ENCODE peak calls at places on chromosomes 11 and 22, in seven cellular contexts. A is GM12891, N is K562, B is SK-N-SH, O is HepG2, X is GM12878, U is H1. V is an unnamed sample.
A peak's percentile ranks its signal among the peaks of the same experiment; 100 is the strongest.

GRCh38 chr11:121152764-121153163 is 51.7 kb downstream of the TECTA start:
- DNase-seq in A (no peak), N (peak; percentile 3), B (no peak), O (no peak), X (no peak), U (no peak), V (no peak)

GRCh38 chr11:72758304-72758689 is 6.1 kb upstream of the ARAP1 start:
- DNase-seq in A (no peak), N (peak; percentile 64), B (no peak), O (no peak), X (no peak), U (no peak), V (no peak)

GRCh38 chr22:47396105-47396504 is 633.7 kb downstream of the TBC1D22A start:
- DNase-seq in A (no peak), N (no peak), B (no peak), O (no peak), X (no peak), U (no peak), V (no peak)

GRCh38 chr22:26725012-26725676 is 67.8 kb downstream of the MIAT start:
- DNase-seq in A (no peak), N (no peak), B (no peak), O (no peak), X (no peak), U (no peak), V (no peak)

GRCh38 chr11:64643927-64644326 is 52.9 kb downstream of the SLC22A12 start:
- DNase-seq in A (no peak), N (no peak), B (no peak), O (no peak), X (no peak), U (no peak), V (no peak)

GRCh38 chr11:19232910-19233503 is 7.7 kb downstream of the E2F8 start:
- DNase-seq in A (no peak), N (no peak), B (no peak), O (no peak), X (no peak), U (no peak), V (no peak)

GRCh38 chr11:111555255-111555654 is 14.7 kb downstream of the LAYN start:
- DNase-seq in A (no peak), N (no peak), B (no peak), O (no peak), X (no peak), U (no peak), V (no peak)

GRCh38 chr22:35630891-35631290 is 13.8 kb upstream of the MB start:
- DNase-seq in A (no peak), N (no peak), B (no peak), O (no peak), X (no peak), U (no peak), V (no peak)

GRCh38 chr11:24598636-24599035 is 101.8 kb downstream of the LUZP2 start:
- DNase-seq in A (no peak), N (no peak), B (peak; percentile 12), O (no peak), X (no peak), U (no peak), V (no peak)
- TF ChIP-seq TAF1 in A (no peak), N (no peak), B (no peak), O (no peak), X (no peak), U (no peak), V (no peak)

DNA sequence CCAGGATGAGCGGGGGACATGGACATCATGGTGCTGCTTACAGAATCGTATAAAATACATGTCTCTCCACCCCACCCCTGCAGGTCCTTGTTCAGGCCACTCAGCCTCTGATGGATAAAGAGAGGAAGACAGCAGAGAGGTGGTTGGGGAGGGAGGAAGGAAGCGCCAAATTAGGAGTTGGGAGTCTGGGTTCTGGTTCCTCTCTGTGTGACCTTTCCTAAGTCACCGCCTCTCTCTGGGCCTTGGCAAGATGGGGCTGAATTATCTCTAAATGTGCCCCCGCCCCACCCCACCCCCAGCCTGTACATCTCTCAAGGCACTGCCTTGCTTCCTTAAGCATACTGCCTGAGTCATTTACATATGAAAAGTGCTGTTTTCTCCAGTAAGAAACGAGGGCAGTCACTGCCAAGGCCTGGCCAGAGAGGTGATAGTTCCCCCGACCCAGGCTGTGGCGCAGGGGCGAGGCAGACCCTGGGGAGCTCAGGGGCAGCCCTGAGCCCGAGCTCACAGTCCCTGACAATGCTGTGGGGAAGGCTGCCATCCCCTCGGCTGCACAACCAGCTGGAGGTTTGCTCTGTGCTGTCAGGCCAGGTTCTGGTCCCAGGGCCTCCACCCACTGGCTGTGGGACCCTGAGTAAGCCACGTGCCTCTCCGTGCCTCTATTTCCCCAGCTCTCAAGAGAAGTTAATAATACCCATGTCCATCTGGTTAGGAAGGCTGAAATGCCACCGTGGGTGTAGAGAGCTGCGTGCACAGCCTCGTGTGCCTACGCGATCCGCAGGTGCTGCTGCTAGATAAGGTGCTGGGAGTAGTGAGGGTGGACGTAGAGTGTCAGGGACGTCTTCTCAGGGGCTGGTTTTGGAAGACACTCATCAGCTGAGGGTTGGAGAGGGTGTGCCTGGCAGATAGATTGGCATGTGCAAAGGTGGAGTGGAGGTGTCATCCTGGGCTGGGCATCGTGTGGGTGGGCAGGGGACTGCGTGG is 55.3 kb downstream of the CACNA1I start:
- DNase-seq in A (no peak), N (peak; percentile 84), B (no peak), O (no peak), X (no peak), U (no peak), V (no peak)
- TF ChIP-seq TAF1 in A (no peak), N (peak; percentile 14), B (no peak), O (no peak), X (no peak), U (no peak), V (no peak)

GRCh38 chr11:9861860-9862725 is 198.2 kb downstream of the SWAP70 start:
- DNase-seq in A (peak; percentile 21), N (peak; percentile 79), B (peak; percentile 52), O (peak; percentile 64), X (peak; percentile 31), U (no peak), V (peak; percentile 29)

GRCh38 chr11:9858218-9858617 is 194.3 kb downstream of the SWAP70 start:
- DNase-seq in A (no peak), N (no peak), B (peak; percentile 6), O (peak; percentile 23), X (no peak), U (no peak), V (no peak)

GRCh38 chr11:9858822-9859221 is 194.9 kb downstream of the SWAP70 start:
- DNase-seq in A (no peak), N (peak; percentile 24), B (peak; percentile 36), O (peak; percentile 37), X (no peak), U (no peak), V (no peak)

GRCh38 chr11:9862981-9863380 is 199.1 kb downstream of the SWAP70 start:
- DNase-seq in A (no peak), N (no peak), B (no peak), O (no peak), X (no peak), U (no peak), V (no peak)

GRCh38 chr11:9859491-9860305 is 195.8 kb downstream of the SWAP70 start:
- DNase-seq in A (no peak), N (no peak), B (no peak), O (no peak), X (no peak), U (no peak), V (no peak)
- TF ChIP-seq TAF1 in A (no peak), N (no peak), B (no peak), O (no peak), X (no peak), U (no peak), V (no peak)

DNA sequence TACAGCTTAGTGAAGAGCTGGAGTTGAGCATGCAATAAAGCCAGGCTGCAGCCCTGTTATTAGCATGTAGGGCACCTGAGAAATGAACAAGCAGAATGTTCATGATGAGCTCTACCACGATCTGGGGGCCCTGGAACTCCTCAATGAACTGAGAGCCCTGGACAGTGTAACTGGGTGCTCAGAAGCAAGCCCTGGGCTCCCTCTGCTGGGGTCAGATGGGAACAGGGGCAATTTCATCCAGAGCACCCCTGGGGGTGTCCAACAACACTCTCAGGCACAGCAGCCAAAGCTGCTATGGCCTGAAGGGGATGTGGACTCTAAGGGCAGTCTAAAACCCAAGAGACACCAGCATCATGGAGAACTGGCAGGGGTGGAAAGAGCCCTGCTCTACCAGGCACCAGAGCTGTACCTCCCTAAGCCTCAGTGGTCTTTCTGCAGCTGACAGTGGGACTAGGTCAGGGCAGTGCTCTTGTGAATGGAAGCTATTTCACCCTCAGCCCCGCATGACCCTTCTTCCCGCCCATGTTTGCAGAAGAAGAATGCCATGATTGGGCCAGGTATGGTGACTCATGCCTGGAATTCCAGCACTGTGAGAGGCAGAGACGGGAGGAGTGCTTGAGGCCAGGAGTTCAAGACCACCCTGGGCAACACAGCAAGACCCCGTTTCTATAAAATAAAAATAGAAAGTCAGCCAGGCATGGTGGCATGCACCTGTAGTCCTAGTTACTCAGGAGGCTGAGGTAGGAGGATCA is 28.9 kb downstream of the THOC5 start:
- DNase-seq in A (no peak), N (peak; percentile 46), B (peak; percentile 29), O (peak; percentile 46), X (no peak), U (peak; percentile 33), V (peak; percentile 27)
- TF ChIP-seq TAF1 in A (no peak), N (no peak), B (no peak), O (no peak), X (no peak), U (no peak), V (no peak)

V was measured in GM12892.